ENCODE peak calls at places on chromosomes 4 and X, in ten cellular contexts. D is DMS53, X is HTR-8/SVneo, L is DND-41, U is AG04449, J is myocyte, H is M059J, M is IMR-90, O is kidney, E is mesenchymal stem cell. A is an unnamed sample.

GRCh38 chr4:118395057-118395679 is 42.4 kb upstream of the PRSS12 start:
- DNase-seq in D (no peak), X (no peak), L (no peak), U (no peak), J (no peak), H (no peak), M (no peak), O (no peak), E (no peak), A (no peak)

GRCh38 chr4:77120888-77121508 is 36.0 kb upstream of the CCNG2 start:
- DNase-seq in D (no peak), X (no peak), L (no peak), U (no peak), J (no peak), H (no peak), M (no peak), O (no peak), E (no peak), A (no peak)

GRCh38 chr4:4601803-4602369 is 60.0 kb upstream of the STX18 start:
- DNase-seq in D (no peak), X (no peak), L (no peak), U (no peak), J (no peak), H (no peak), M (no peak), O (no peak), E (no peak), A (no peak)

GRCh38 chrX:104913348-104913747 is 307.1 kb downstream of the TEX13A start:
- DNase-seq in D (peak), X (no peak), L (no peak), U (no peak), J (peak), H (peak), M (no peak), O (no peak), E (peak), A (peak)

GRCh38 chr4:7073526-7074390 is 5.9 kb upstream of the GRPEL1 start:
- DNase-seq in D (peak), X (peak), L (peak), U (no peak), J (peak), H (peak), M (peak), O (no peak), E (peak), A (peak)

GRCh38 chrX:39152106-39152649 is 350.9 kb downstream of the MID1IP1 start:
- DNase-seq in D (peak), X (no peak), L (peak), U (no peak), J (peak), H (no peak), M (no peak), O (no peak), E (peak), A (peak)

GRCh38 chr4:78784255-78784654 is 8.1 kb downstream of the BMP2K start:
- DNase-seq in D (no peak), X (no peak), L (no peak), U (peak), J (peak), H (peak), M (peak), O (no peak), E (peak), A (no peak)

GRCh38 chr4:139142097-139142496 is 34.9 kb downstream of the ELF2 start:
- DNase-seq in D (no peak), X (no peak), L (no peak), U (no peak), J (no peak), H (peak), M (no peak), O (no peak), E (no peak), A (no peak)

GRCh38 chr4:122584517-122584916 is 36.3 kb downstream of the IL21 start:
- DNase-seq in D (no peak), X (no peak), L (no peak), U (peak), J (peak), H (peak), M (peak), O (no peak), E (peak), A (no peak)

GRCh38 chr4:95857761-95858160 is 17.9 kb downstream of the PDHA2 start:
- DNase-seq in D (no peak), X (no peak), L (no peak), U (no peak), J (peak), H (peak), M (no peak), O (no peak), E (no peak), A (no peak)

GRCh38 chr4:5890063-5890727 is 2.7 kb downstream of the CRMP1 start:
- DNase-seq in D (peak), X (no peak), L (no peak), U (no peak), J (peak), H (no peak), M (peak), O (no peak), E (peak), A (peak)

GRCh38 chr4:182856862-182857261 is 60.3 kb downstream of the DCTD start:
- DNase-seq in D (no peak), X (no peak), L (no peak), U (no peak), J (no peak), H (no peak), M (no peak), O (peak), E (no peak), A (no peak)

A was measured in hepatocyte.